ENCODE peak calls at places on chromosomes 1 and 21, in six cellular contexts. D, X, B, O, Q and K are unnamed samples.

GRCh38 chr1:95168638-95169411 is 51.7 kb downstream of the TLCD4 start:
- DNase-seq in D (no peak), X (no peak), B (no peak), O (no peak), Q (no peak), K (no peak)

GRCh38 chr1:94866178-94866822 is 46.1 kb downstream of the SLC44A3 start:
- DNase-seq in D (peak), X (no peak), B (peak), O (peak), Q (peak), K (peak)

GRCh38 chr1:32448773-32449456 is 16.0 kb upstream of the ZBTB8B start:
- DNase-seq in D (no peak), X (no peak), B (no peak), O (no peak), Q (peak), K (peak)

GRCh38 chr1:1216770-1217620 is 3.0 kb upstream of the TNFRSF4 start:
- DNase-seq in D (no peak), X (no peak), B (no peak), O (no peak), Q (no peak), K (no peak)

GRCh38 chr1:44662683-44663030 is 11.6 kb downstream of the TMEM53 start:
- DNase-seq in D (no peak), X (no peak), B (no peak), O (no peak), Q (no peak), K (no peak)

GRCh38 chr1:214850432-214851010 is 232.0 kb upstream of the KCNK2 start:
- DNase-seq in D (no peak), X (no peak), B (no peak), O (peak), Q (peak), K (peak)

GRCh38 chr1:158285756-158286241 is 3.9 kb upstream of the CD1C start:
- DNase-seq in D (no peak), X (no peak), B (no peak), O (no peak), Q (no peak), K (no peak)

GRCh38 chr21:33640697-33641338 is 723 bp downstream of the CRYZL1 start:
- DNase-seq in D (peak), X (no peak), B (no peak), O (peak), Q (peak), K (peak)

GRCh38 chr1:156502396-156502748 is 1.8 kb upstream of the MEF2D start:
- DNase-seq in D (no peak), X (no peak), B (no peak), O (no peak), Q (no peak), K (no peak)

GRCh38 chr1:21938791-21939538 is 1.9 kb upstream of the HSPG2 start:
- DNase-seq in D (no peak), X (no peak), B (no peak), O (no peak), Q (no peak), K (no peak)

GRCh38 chr21:46307625-46308024 is 16.0 kb downstream of the C21orf58 start:
- DNase-seq in D (peak), X (no peak), B (peak), O (peak), Q (peak), K (peak)

GRCh38 chr1:148318123-148318899 is 164.8 kb downstream of the PPIAL4G start:
- DNase-seq in D (no peak), X (no peak), B (no peak), O (no peak), Q (no peak), K (peak)

GRCh38 chr1:45282346-45282745 is 44.3 kb upstream of the HPDL start:
- DNase-seq in D (peak), X (no peak), B (no peak), O (peak), Q (peak), K (no peak)

GRCh38 chr1:47859092-47859743 is 138.0 kb downstream of the TRABD2B start:
- DNase-seq in D (no peak), X (no peak), B (no peak), O (no peak), Q (no peak), K (no peak)

GRCh38 chr1:85583355-85584263 is 3.0 kb downstream of the CCN1 start:
- DNase-seq in D (peak), X (no peak), B (no peak), O (no peak), Q (peak), K (peak)
- H3K4me3 ChIP-seq in D (peak), X (no peak), B (peak), O (peak), Q (peak), K (peak)

GRCh38 chr1:151009206-151009587 is 948 bp downstream of the PRUNE1 start:
- DNase-seq in D (peak), X (no peak), B (peak), O (peak), Q (peak), K (peak)

GRCh38 chr1:151011154-151011850 is 3.1 kb downstream of the PRUNE1 start:
- DNase-seq in D (no peak), X (no peak), B (no peak), O (no peak), Q (peak), K (no peak)

GRCh38 chr1:151008244-151009205 is at the start of gene PRUNE1:
- DNase-seq in D (peak), X (peak), B (peak), O (peak), Q (peak), K (peak)

GRCh38 chr1:151010346-151010726 is 2.1 kb downstream of the PRUNE1 start:
- DNase-seq in D (no peak), X (no peak), B (no peak), O (no peak), Q (no peak), K (no peak)

DNA sequence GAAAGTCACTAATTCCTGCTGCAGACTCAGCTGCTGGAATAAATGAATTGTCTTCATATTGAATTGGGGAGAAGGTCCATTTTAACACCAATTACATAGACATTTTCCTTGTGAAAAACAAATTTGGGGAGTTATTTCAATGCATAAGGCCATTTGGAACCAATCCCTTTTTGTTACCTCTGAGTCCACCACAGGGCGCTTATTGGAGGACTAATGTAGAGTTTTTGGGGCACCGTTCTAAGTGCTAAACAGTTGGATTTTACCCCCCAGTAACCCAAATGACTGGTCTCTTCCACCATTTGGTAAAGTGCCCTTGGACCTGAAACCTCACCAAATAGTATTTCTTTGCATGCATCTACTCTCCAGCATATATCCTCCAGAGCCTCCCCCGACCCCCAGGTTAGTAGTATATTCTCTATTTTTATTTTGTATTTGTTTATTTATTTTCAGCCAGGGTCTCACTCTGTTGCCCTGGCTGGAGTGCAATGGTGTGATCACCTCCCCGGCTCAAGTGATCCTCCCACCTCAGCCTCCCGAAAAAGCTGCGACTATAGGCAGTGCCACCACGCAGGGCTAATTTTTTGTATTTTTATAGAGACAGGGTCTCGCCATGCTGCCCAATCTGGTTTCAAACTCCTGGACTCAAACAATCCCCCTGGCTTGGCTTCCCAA is 1.6 kb downstream of the PRUNE1 start:
- DNase-seq in D (no peak), X (no peak), B (no peak), O (no peak), Q (no peak), K (no peak)
- H3K4me3 ChIP-seq in D (no peak), X (peak), B (no peak), O (peak), Q (no peak), K (no peak)

GRCh38 chr1:205317311-205317917 is 4.1 kb downstream of the NUAK2 start:
- DNase-seq in D (no peak), X (no peak), B (no peak), O (no peak), Q (no peak), K (no peak)
- H3K4me3 ChIP-seq in D (peak), X (peak), B (no peak), O (no peak), Q (no peak), K (no peak)

GRCh38 chr1:207050428-207050767 is 610 bp downstream of the YOD1 start:
- DNase-seq in D (no peak), X (no peak), B (no peak), O (no peak), Q (no peak), K (no peak)

GRCh38 chr1:207049054-207049453 is 2.0 kb downstream of the YOD1 start:
- DNase-seq in D (no peak), X (no peak), B (no peak), O (no peak), Q (no peak), K (no peak)

GRCh38 chr1:207049974-207050391 is 1.0 kb downstream of the YOD1 start:
- DNase-seq in D (peak), X (no peak), B (peak), O (peak), Q (peak), K (peak)

GRCh38 chr1:207050768-207051614 is at the start of gene YOD1:
- DNase-seq in D (peak), X (peak), B (peak), O (peak), Q (peak), K (peak)

GRCh38 chr1:207049514-207049913 is 1.5 kb downstream of the YOD1 start:
- DNase-seq in D (no peak), X (no peak), B (no peak), O (no peak), Q (no peak), K (no peak)
- H3K4me3 ChIP-seq in D (no peak), X (no peak), B (no peak), O (peak), Q (peak), K (peak)

GRCh38 chr1:42163536-42164503 is 725 bp downstream of the GUCA2A start:
- DNase-seq in D (no peak), X (no peak), B (no peak), O (no peak), Q (no peak), K (no peak)

GRCh38 chr1:42164551-42165420 is at the start of gene GUCA2A:
- DNase-seq in D (no peak), X (no peak), B (no peak), O (no peak), Q (no peak), K (no peak)

GRCh38 chr1:42163114-42163513 is 1.4 kb downstream of the GUCA2A start:
- DNase-seq in D (no peak), X (no peak), B (no peak), O (no peak), Q (peak), K (no peak)

GRCh38 chr1:42167611-42168396 is 3.3 kb upstream of the GUCA2A start:
- DNase-seq in D (no peak), X (no peak), B (no peak), O (no peak), Q (no peak), K (no peak)

DNA sequence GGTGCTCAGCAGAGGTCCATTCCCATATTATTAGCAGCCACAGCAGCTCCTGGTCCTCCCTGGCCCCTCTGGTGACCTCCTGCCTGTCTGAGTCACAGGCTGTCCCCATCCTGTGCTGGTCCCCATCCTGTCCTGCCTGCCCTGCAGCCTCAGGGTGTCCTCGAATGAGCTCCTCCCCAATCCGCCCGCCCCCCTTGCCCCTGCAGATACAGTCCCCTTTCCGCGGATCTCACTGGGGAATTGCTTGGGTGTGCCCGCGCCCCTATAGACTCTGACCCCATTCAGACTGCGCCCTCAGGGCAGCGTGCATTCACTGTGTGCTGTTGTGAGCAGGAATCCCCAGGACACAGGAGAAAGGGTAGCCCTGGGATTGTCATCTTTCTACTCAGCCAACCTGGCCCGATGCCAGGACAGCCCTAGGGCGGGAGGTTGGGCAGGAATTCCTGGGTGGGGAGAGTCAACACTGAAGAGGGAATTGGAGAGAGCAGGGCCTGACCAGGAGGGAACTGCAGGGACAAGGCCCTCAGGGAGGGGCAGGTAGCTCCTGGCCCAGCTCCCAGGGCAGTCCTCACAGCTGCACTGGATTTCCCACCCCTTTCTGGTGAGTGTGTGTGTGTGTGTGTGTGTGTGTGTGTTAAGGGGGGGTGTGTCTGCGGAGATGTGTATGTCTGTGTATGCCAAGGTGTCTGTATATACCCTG is 1.1 kb upstream of the GUCA2A start:
- DNase-seq in D (peak), X (no peak), B (peak), O (no peak), Q (no peak), K (no peak)
- H3K4me3 ChIP-seq in D (no peak), X (no peak), B (no peak), O (no peak), Q (no peak), K (no peak)

GRCh38 chr1:9038338-9038650 is 12.1 kb upstream of the SLC2A7 start:
- DNase-seq in D (no peak), X (no peak), B (no peak), O (no peak), Q (no peak), K (no peak)
- H3K4me3 ChIP-seq in D (no peak), X (no peak), B (no peak), O (no peak), Q (no peak), K (no peak)

GRCh38 chr1:39149509-39149908 is 55.0 kb upstream of the MACF1 start:
- DNase-seq in D (no peak), X (no peak), B (no peak), O (no peak), Q (no peak), K (no peak)

GRCh38 chr1:39148942-39149341 is 55.6 kb upstream of the MACF1 start:
- DNase-seq in D (peak), X (no peak), B (no peak), O (no peak), Q (no peak), K (no peak)

GRCh38 chr1:39150779-39151178 is 53.7 kb upstream of the MACF1 start:
- DNase-seq in D (no peak), X (no peak), B (no peak), O (no peak), Q (no peak), K (no peak)

GRCh38 chr1:39152923-39153322 is 51.6 kb upstream of the MACF1 start:
- DNase-seq in D (no peak), X (no peak), B (no peak), O (no peak), Q (no peak), K (no peak)

DNA sequence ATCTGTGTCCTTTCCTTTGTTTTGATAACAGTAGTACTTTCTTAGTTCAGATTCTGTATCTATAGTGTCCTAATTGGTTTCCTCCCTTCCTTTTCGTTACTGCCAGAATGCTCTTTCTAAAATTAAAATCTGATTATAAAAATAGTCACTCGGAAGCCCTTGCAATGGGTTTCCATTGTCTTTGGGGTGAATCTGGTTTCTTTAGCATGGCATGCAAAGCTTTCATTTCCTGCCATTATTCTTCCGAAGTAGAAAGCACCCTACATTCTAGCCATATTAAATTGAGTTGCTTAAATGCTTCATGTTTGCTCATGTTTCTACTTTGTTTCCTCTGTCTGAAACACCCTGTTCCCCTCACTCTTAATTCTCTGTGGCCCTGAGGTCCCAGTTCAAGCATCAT is 53.2 kb upstream of the MACF1 start:
- DNase-seq in D (no peak), X (no peak), B (no peak), O (no peak), Q (no peak), K (no peak)
- H3K4me3 ChIP-seq in D (no peak), X (no peak), B (no peak), O (no peak), Q (no peak), K (no peak)

DNA sequence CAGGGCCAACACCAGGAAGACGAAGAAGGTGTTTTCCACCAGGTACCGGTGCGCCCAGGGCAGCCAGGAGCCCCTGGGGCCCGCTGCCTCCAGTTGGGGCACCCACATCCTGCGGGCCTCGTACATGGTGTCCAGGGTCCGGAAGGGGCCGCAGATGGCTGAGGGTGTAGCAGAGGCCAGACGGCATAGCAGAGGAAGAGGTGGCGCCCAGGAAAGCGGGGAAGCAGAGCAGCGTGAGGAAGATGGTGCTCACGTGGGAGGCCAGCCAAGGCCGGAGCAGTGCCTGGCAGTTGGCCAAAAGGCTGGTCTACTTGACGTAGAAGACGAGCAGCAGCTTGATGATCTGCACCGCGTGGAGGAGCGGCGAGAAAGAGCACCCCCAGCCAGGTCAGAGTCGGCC is 40.4 kb downstream of the ZNF691 start:
- DNase-seq in D (no peak), X (no peak), B (no peak), O (no peak), Q (no peak), K (no peak)
- H3K4me3 ChIP-seq in D (no peak), X (no peak), B (no peak), O (no peak), Q (no peak), K (no peak)

GRCh38 chr1:13681921-13682320 is 18.1 kb upstream of the PRDM2 start:
- DNase-seq in D (no peak), X (no peak), B (no peak), O (no peak), Q (no peak), K (no peak)

GRCh38 chr1:13682443-13682842 is 17.5 kb upstream of the PRDM2 start:
- DNase-seq in D (no peak), X (no peak), B (no peak), O (no peak), Q (no peak), K (no peak)

GRCh38 chr1:13687361-13687760 is 12.6 kb upstream of the PRDM2 start:
- DNase-seq in D (no peak), X (no peak), B (no peak), O (no peak), Q (no peak), K (no peak)
- H3K4me3 ChIP-seq in D (no peak), X (no peak), B (no peak), O (no peak), Q (no peak), K (no peak)

GRCh38 chr1:40153073-40153770 is 8.0 kb upstream of the RLF start:
- DNase-seq in D (peak), X (no peak), B (peak), O (peak), Q (peak), K (peak)
- H3K4me3 ChIP-seq in D (no peak), X (no peak), B (no peak), O (no peak), Q (no peak), K (no peak)